ENCODE peak calls at places on chromosomes 11 and 22, in seven cellular contexts. O, F, B, K, M, Z and U are unnamed samples.

GRCh38 chr11:134139873-134140331 is 71.0 kb downstream of the JAM3 start:
- DNase-seq in K (no peak), O (peak; percentile 75), M (no peak), B (peak; percentile 86), Z (no peak), F (peak; percentile 66), U (no peak)

GRCh38 chr11:130448416-130449068 is at the start of gene ADAMTS15:
- DNase-seq in Z (peak; percentile 39), B (peak; percentile 97), O (peak; percentile 89), K (peak; percentile 89), M (peak; percentile 80), F (peak; percentile 36), U (peak; percentile 30)

GRCh38 chr22:26801449-26801848 is 144.1 kb downstream of the MIAT start:
- DNase-seq in M (no peak), K (no peak), B (no peak), Z (no peak), O (no peak), F (no peak), U (no peak)

GRCh38 chr22:40237788-40238424 is 60.2 kb downstream of the TNRC6B start:
- DNase-seq in B (no peak), O (no peak), Z (no peak), M (no peak), K (no peak), F (peak; percentile 30), U (no peak)

GRCh38 chr11:67400251-67400941 is 1.3 kb downstream of the PPP1CA start:
- DNase-seq in M (no peak), O (no peak), F (no peak), K (no peak), Z (no peak), B (no peak), U (no peak)

GRCh38 chr11:44611687-44612437 is 46.4 kb downstream of the CD82 start:
- DNase-seq in K (no peak), M (no peak), F (peak; percentile 77), O (no peak), Z (no peak), B (no peak), U (peak; percentile 71)

GRCh38 chr22:31488988-31489617 is 539 bp downstream of the EIF4ENIF1 start:
- DNase-seq in Z (no peak), K (peak; percentile 40), B (peak; percentile 4), M (peak; percentile 75), F (peak; percentile 48), O (no peak), U (peak; percentile 51)

GRCh38 chr11:45182902-45183301 is 36.5 kb downstream of the PRDM11 start:
- DNase-seq in M (no peak), F (peak; percentile 12), O (no peak), B (peak; percentile 48), Z (no peak), K (no peak), U (no peak)

GRCh38 chr11:41613321-41613720 is 153.9 kb upstream of the LRRC4C start:
- DNase-seq in K (no peak), F (no peak), O (no peak), Z (no peak), M (no peak), B (peak; percentile 65), U (no peak)

GRCh38 chr22:18029686-18030267 is 5.4 kb upstream of the MICAL3 start:
- DNase-seq in F (no peak), B (no peak), K (no peak), Z (no peak), O (no peak), M (no peak), U (no peak)

GRCh38 chr11:57668467-57668890 is 565 bp downstream of the ZDHHC5 start:
- DNase-seq in B (peak; percentile 26), O (no peak), F (peak; percentile 47), K (no peak), Z (no peak), M (no peak), U (no peak)

GRCh38 chr11:71144010-71144409 is 108.4 kb downstream of the SHANK2 start:
- DNase-seq in K (no peak), F (no peak), O (no peak), Z (no peak), B (no peak), M (no peak), U (no peak)

GRCh38 chr22:32024791-32025190 is 18.3 kb upstream of the SLC5A1 start:
- DNase-seq in O (no peak), M (no peak), Z (no peak), B (peak; percentile 64), F (no peak), K (no peak), U (no peak)

GRCh38 chr11:69674267-69674885 is 777 bp downstream of the LTO1 start:
- DNase-seq in K (peak; percentile 47), Z (no peak), F (peak; percentile 16), M (no peak), B (peak; percentile 80), O (no peak), U (no peak)

GRCh38 chr22:37163618-37164534 is 14.2 kb upstream of the IL2RB start:
- DNase-seq in M (no peak), Z (no peak), O (no peak), F (peak; percentile 96), B (no peak), K (no peak), U (peak; percentile 85)

GRCh38 chr11:13055200-13055599 is 46.1 kb downstream of the RASSF10 start:
- DNase-seq in O (no peak), B (no peak), Z (no peak), F (peak; percentile 24), K (no peak), M (no peak), U (no peak)

DNA sequence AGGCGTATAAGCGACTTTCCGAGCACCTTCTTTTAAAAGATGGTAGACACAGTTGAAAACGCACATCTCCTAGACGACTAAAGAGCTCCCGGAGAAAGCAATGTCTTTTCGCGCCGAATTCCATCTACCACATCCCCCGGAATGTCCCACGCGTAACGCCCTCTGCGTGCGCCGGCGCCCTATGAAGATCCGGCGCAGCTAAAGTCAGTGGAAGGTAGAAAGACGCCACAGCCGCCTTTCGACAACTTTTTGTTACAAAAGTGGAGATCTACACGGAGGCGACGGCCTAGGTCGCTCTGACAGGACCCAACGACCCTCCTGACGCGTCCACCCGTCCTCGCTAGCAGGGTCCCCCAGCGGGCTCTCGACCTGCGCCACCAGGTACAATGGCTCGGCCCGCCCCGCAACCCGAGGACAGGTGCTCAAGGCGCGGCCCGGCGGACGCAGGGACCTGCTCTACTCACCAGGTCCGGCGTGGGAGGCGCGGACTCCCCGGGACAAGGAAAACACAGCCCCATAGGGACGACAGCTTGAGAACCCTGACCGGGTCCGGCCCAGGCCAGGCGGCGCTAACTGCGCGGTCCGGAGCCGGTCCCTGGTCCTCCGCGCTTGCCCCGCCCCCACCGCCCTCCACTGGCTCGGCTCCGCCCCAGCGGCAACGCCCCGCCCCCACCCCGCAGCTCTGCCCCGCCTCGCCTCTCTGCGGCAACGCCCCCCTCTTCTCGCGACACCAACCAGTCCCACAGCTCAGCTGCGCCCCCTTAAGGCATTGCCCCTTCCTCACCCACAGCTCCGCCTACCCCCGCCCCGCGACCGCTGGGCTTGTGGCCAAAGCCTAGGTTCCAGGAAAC is at the start of gene SVIP:
- DNase-seq in B (peak; percentile 93), K (peak; percentile 96), M (peak; percentile 99), F (peak; percentile 96), O (peak; percentile 89), Z (peak; percentile 70), U (peak; percentile 88)
- TF ChIP-seq CTCF in B (peak; percentile 60), K (peak; percentile 64), M (peak; percentile 65), F (peak; percentile 83), O (peak; percentile 83), Z (peak; percentile 73), U (peak; percentile 92)

DNA sequence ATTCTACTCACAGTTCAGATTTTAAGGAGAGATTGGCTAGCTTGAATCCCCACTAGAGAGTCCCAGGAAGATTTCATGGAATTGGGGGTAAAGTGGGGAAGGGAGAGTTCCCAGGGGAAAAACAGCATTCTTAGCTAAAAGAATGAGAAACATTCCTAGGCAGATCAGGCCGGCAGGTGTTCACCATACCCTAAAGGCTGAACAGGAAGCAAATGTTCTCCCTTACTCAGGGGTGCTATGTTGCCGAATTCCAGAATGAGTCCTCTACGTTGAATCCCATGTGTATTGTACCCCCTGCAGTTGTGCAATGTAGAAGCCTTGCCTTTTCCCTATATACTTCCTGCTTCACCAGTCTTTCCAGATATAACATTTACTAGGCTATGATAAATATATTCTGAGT is 135.2 kb upstream of the NCAM1 start:
- DNase-seq in M (no peak), Z (no peak), F (no peak), K (no peak), O (no peak), B (no peak), U (no peak)
- H3K4me3 ChIP-seq in M (no peak overlapping the region), Z (no peak overlapping the region), F (no peak overlapping the region), K (no peak overlapping the region), O (no peak overlapping the region), B (no peak overlapping the region), U (no peak overlapping the region)

DNA sequence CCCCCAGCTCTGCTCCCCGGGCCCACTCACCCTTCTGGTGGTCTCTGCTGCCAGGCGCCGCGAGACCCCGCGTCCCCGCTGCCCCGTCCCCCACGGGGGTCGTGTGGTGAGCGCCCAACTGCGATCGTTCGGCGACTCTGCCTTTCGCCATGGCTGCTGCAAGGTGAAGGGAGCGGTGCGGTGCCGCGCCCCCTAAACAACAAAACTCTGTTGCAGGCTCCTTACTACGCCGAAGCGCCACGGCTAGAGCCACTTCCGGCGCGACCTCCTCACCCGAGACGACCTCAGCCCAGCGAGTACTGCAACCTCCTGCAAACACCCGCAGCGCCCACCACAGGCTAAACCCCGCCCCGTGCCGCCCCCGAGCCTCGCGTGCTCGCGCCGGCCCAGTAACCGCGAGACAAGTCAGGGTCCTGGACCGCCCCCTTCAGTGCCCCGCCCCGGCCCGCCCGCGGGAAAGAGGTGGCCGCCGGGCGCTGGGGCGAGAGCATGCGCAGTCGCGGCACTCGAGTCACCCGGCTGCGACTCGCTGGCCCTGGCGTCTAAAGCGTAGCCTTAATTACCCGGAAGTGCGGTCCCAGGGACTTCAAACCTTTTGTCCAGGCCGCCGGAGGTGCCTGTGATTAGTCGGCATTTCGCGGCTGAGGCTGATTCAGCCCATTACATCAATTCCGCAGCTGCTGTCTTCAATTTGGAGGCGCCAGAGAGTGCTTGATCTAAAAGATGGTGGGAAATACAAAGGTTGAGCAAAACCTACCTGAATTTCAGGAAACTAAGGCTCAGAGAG is at the start of gene TMEM41B:
- DNase-seq in Z (peak; percentile 94), K (peak; percentile 98), F (peak; percentile 99), B (peak; percentile 96), O (peak; percentile 98), M (peak; percentile 99), U (peak; percentile 100)
- TF ChIP-seq CTCF in Z (no peak), K (no peak), F (no peak), B (peak; percentile 25), O (peak; percentile 37), M (no peak), U (no peak)

DNA sequence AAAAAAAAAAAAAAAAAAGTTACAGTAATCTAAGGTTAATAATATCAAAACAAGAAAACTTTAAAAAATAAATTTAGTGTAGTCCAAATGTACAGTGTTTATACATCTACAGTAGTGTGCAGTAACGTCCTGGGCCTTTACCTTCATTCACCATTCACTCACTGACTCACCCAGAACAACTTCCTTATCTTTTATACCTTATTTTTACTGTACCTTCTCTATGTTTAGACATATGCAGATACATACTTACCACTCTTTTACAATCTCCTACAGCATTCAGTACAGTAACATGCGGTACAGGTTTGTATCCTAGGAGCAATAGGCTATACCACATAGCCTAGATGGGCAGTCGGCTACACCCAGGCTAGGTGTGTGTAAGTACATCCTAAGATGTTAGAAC is 38.5 kb downstream of the TCF20 start:
- DNase-seq in Z (no peak), O (no peak), B (no peak), F (no peak), M (no peak), K (no peak), U (no peak)
- H3K4me3 ChIP-seq in Z (no peak overlapping the region), O (no peak overlapping the region), B (no peak overlapping the region), F (no peak overlapping the region), M (no peak overlapping the region), K (no peak overlapping the region), U (no peak overlapping the region)